ENCODE peak calls at places on chromosomes 4 and X, in nine cellular contexts. L is IMR-90, N is psoas muscle, A is tibial artery, E is hepatocyte, F is trophoblast cell, Y is ascending aorta, C is fibroblast of lung, O is RWPE2. G is an unnamed sample.

GRCh38 chr4:67684839-67685531 is 16.0 kb downstream of the UBA6 start:
- DNase-seq in A (no peak), Y (no peak), N (no peak), F (no peak), E (no peak), C (no peak), O (no peak), L (peak; percentile 66), G (no peak)

GRCh38 chrX:17022205-17022604 is 75.7 kb downstream of the REPS2 start:
- DNase-seq in O (no peak), F (no peak), C (peak; percentile 78), Y (no peak), N (no peak), L (peak; percentile 35), E (peak; percentile 14), A (no peak), G (no peak)

GRCh38 chrX:38939067-38939466 is 137.8 kb downstream of the MID1IP1 start:
- DNase-seq in E (no peak), C (peak; percentile 90), Y (no peak), F (no peak), A (peak; percentile 44), O (no peak), N (no peak), L (peak; percentile 55), G (peak; percentile 45)

GRCh38 chr4:127852661-127853060 is 28.0 kb upstream of the PLK4 start:
- DNase-seq in L (no peak), E (no peak), C (no peak), N (no peak), Y (no peak), A (no peak), O (no peak), F (no peak), G (no peak)

GRCh38 chrX:119698835-119699234 is 5.9 kb upstream of the SEPTIN6 start:
- DNase-seq in N (no peak), O (no peak), Y (no peak), L (peak; percentile 67), F (peak; percentile 33), C (peak; percentile 73), A (no peak), E (peak; percentile 79), G (no peak)

GRCh38 chr4:96677499-96677898 is 837.6 kb downstream of the PDHA2 start:
- DNase-seq in O (no peak), N (no peak), A (no peak), L (no peak), C (peak; percentile 8), F (no peak), E (no peak), Y (no peak), G (no peak)

GRCh38 chrX:1027133-1027532 is 185.3 kb downstream of the CRLF2 start:
- DNase-seq in N (no peak), Y (no peak), L (no peak), E (no peak), F (no peak), O (no peak), A (no peak), C (no peak), G (no peak)

GRCh38 chr4:171186700-171187099 is 626.5 kb upstream of the GALNTL6 start:
- DNase-seq in L (no peak), O (no peak), N (no peak), C (no peak), E (peak; percentile 9), F (no peak), Y (no peak), A (no peak), G (peak; percentile 34)

GRCh38 chrX:148133099-148133725 is 152.1 kb downstream of the FMR1NB start:
- DNase-seq in E (no peak), A (no peak), N (no peak), L (no peak), Y (no peak), O (no peak), C (peak; percentile 0), F (no peak), G (no peak)

GRCh38 chr4:14167876-14168510 is 540.5 kb upstream of the BOD1L1 start:
- DNase-seq in Y (no peak), F (no peak), E (no peak), A (no peak), N (no peak), C (peak; percentile 9), O (no peak), L (peak; percentile 45), G (no peak)

GRCh38 chrX:45710081-45710801 is 509.6 kb upstream of the DIPK2B start:
- DNase-seq in L (peak; percentile 96), Y (no peak), F (no peak), A (no peak), O (peak; percentile 62), N (no peak), C (peak; percentile 80), E (no peak), G (no peak)

GRCh38 chrX:44012484-44013096 is 39.4 kb upstream of the NDP start:
- DNase-seq in A (peak; percentile 38), O (peak; percentile 85), E (no peak), N (peak; percentile 23), Y (peak; percentile 9), C (peak; percentile 65), F (peak; percentile 4), L (peak; percentile 41), G (no peak)

GRCh38 chr4:174352405-174352804 is 68.7 kb downstream of the CEP44 start:
- DNase-seq in A (no peak), O (no peak), Y (no peak), N (no peak), C (no peak), L (no peak), E (no peak), F (no peak), G (no peak)

GRCh38 chrX:43108828-43109227 is 330.9 kb upstream of the PPP1R2C start:
- DNase-seq in F (no peak), N (no peak), A (no peak), L (no peak), C (no peak), O (no peak), Y (no peak), E (peak; percentile 10), G (no peak)

GRCh38 chrX:11665144-11666040 is at the start of gene ARHGAP6:
- DNase-seq in F (peak; percentile 27), A (peak; percentile 25), O (no peak), C (peak; percentile 77), N (peak; percentile 49), E (peak; percentile 47), Y (no peak), L (peak; percentile 20), G (no peak)

GRCh38 chrX:50707955-50708694 is 105.9 kb downstream of the SHROOM4 start:
- DNase-seq in F (no peak), N (no peak), L (no peak), O (no peak), C (no peak), E (no peak), A (no peak), Y (no peak), G (no peak)

GRCh38 chr4:40548256-40548655 is 81.4 kb downstream of the RBM47 start:
- DNase-seq in N (no peak), C (no peak), O (no peak), Y (no peak), E (no peak), A (no peak), L (peak; percentile 45), F (no peak), G (no peak)

GRCh38 chr4:143186202-143186601 is 1.5 kb downstream of the USP38 start:
- DNase-seq in F (peak; percentile 47), L (peak; percentile 24), A (no peak), E (peak; percentile 14), Y (no peak), N (no peak), C (peak; percentile 9), O (no peak), G (no peak)
- H3K27ac ChIP-seq in F (no peak overlapping the region), L (no peak overlapping the region), A (peak overlapping the region; percentile 95), E (peak overlapping the region; percentile 97), Y (no peak overlapping the region), N (peak overlapping the region; percentile 98), C (peak overlapping the region; percentile 97), O (peak overlapping the region; percentile 77), G (peak overlapping the region; percentile 96)

GRCh38 chrX:115949900-115950822 is 220.4 kb upstream of the AGTR2 start:
- DNase-seq in N (no peak), E (no peak), O (no peak), Y (no peak), C (no peak), A (no peak), F (no peak), L (no peak), G (peak; percentile 61)
- H3K27me3 ChIP-seq in N (no peaks in the 10 kb centered on the region), E (no peaks in the 10 kb centered on the region), O (no peaks in the 10 kb centered on the region), Y (no peaks in the 10 kb centered on the region), C (no peaks in the 10 kb centered on the region), A (no peaks in the 10 kb centered on the region), F (no peaks in the 10 kb centered on the region), L (peaks cover 13% of the 10 kb centered on the region), G (no peaks in the 10 kb centered on the region)

DNA sequence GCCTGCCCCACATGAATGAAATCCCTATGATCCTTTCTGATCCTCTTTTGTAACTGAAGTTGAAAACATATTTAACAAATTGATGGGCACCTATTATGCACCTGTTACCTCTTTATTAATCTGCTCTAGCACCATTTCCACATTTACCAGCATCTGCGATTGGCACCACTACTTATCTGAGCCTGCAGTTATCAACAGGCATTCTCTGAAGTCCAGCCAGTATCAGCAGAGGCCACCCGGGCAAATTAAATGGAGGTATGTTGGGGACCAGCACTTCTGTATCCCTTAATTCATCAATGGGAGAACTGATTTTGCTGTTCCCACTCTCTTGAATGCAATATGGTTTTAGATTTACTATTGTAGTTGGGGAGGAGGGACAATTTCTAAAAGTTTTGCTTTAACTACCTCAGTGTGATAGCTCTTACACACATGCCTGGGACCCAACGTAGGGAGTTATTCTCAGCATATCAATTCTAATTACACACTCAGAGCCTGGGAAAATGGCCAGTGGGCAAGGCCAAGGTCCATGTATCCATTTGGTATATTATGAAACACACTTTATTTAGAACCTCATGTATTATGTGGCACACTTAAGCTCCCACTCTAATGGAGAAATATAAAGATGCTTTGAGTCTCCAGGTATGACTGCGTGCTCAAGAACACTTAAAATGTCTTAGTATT is 1927.1 kb upstream of the PCDH7 start:
- DNase-seq in N (no peak), A (no peak), C (no peak), O (no peak), L (no peak), E (no peak), Y (no peak), F (no peak), G (no peak)
- H3K27ac ChIP-seq in N (no peak overlapping the region), A (no peak overlapping the region), C (no peak overlapping the region), O (no peak overlapping the region), L (no peak overlapping the region), E (no peak overlapping the region), Y (no peak overlapping the region), F (no peak overlapping the region), G (no peak overlapping the region)

GRCh38 chrX:15566244-15566643 is 34.5 kb downstream of the ACE2 start:
- DNase-seq in N (no peak), E (no peak), C (no peak), A (no peak), L (no peak), O (no peak), F (no peak), Y (no peak), G (no peak)

GRCh38 chrX:15567886-15568616 is 32.7 kb downstream of the ACE2 start:
- DNase-seq in A (no peak), E (peak; percentile 27), O (no peak), Y (no peak), F (no peak), L (no peak), C (peak; percentile 9), N (no peak), G (no peak)

GRCh38 chrX:15563056-15563455 is 37.7 kb downstream of the ACE2 start:
- DNase-seq in L (no peak), N (no peak), E (no peak), Y (no peak), O (no peak), A (no peak), C (no peak), F (no peak), G (no peak)

GRCh38 chrX:15567267-15567666 is 33.5 kb downstream of the ACE2 start:
- DNase-seq in L (no peak), C (no peak), Y (no peak), F (no peak), O (no peak), E (no peak), N (no peak), A (no peak), G (no peak)

GRCh38 chrX:15564981-15565579 is 35.7 kb downstream of the ACE2 start:
- DNase-seq in N (peak; percentile 50), C (peak; percentile 67), E (peak; percentile 85), Y (no peak), A (peak; percentile 55), L (peak; percentile 44), F (peak; percentile 29), O (no peak), G (peak; percentile 41)
- H3K27me3 ChIP-seq in N (peaks cover 17% of the 10 kb centered on the region), C (no peaks in the 10 kb centered on the region), E (no peaks in the 10 kb centered on the region), Y (no peaks in the 10 kb centered on the region), A (no peaks in the 10 kb centered on the region), L (peaks cover 19% of the 10 kb centered on the region), F (no peaks in the 10 kb centered on the region), O (no peaks in the 10 kb centered on the region), G (peaks cover 3% of the 10 kb centered on the region)

G was measured in pancreas.